ENCODE peak calls at places on chromosomes 12 and 14, in five cellular contexts. U is GM12878, P is gastrocnemius medialis, Z is ovary, M is cardiac muscle cell. G is an unnamed sample.

GRCh38 chr14:104014764-104015163 is 70.7 kb upstream of the ASPG start:
- DNase-seq in U (no peak), P (no peak), Z (no peak), M (no peak), G (no peak)

GRCh38 chr12:4118601-4119156 is 154.9 kb upstream of the CCND2 start:
- DNase-seq in U (peak; percentile 69), P (no peak), Z (no peak), M (no peak), G (no peak)

GRCh38 chr12:27732281-27732680 is 21.6 kb downstream of the MRPS35 start:
- DNase-seq in U (no peak), P (no peak), Z (no peak), M (peak; percentile 2), G (no peak)

GRCh38 chr12:119409043-119409442 is 74.5 kb downstream of the CCDC60 start:
- DNase-seq in U (no peak), P (no peak), Z (no peak), M (no peak), G (no peak)

GRCh38 chr12:130572553-130572952 is 143.5 kb downstream of the RIMBP2 start:
- DNase-seq in U (no peak), P (no peak), Z (no peak), M (no peak), G (no peak)

GRCh38 chr12:55830601-55831406 is 1.4 kb upstream of the DNAJC14 start:
- DNase-seq in U (no peak), P (peak; percentile 29), Z (peak; percentile 92), M (peak; percentile 68), G (no peak)

GRCh38 chr12:29783773-29784666 is at the start of gene TMTC1:
- DNase-seq in U (no peak), P (peak; percentile 73), Z (peak; percentile 88), M (peak; percentile 89), G (no peak)

GRCh38 chr14:105419055-105419304 is 647 bp upstream of the MTA1 start:
- DNase-seq in U (no peak), P (no peak), Z (no peak), M (no peak), G (no peak)

GRCh38 chr14:58071341-58071740 is 80.7 kb downstream of the ARMH4 start:
- DNase-seq in U (no peak), P (no peak), Z (no peak), M (no peak), G (no peak)

GRCh38 chr14:50714452-50715073 is 46.5 kb upstream of the SAV1 start:
- DNase-seq in U (no peak), P (no peak), Z (no peak), M (peak; percentile 54), G (no peak)

GRCh38 chr12:130338794-130339601 is 1.3 kb downstream of the PIWIL1 start:
- DNase-seq in U (no peak), P (no peak), Z (no peak), M (no peak), G (no peak)

GRCh38 chr12:124392991-124393790 is 98.3 kb downstream of the RFLNA start:
- DNase-seq in U (no peak), P (peak; percentile 87), Z (peak; percentile 96), M (no peak), G (no peak)

GRCh38 chr12:27984275-27984674 is 11.7 kb upstream of the PTHLH start:
- DNase-seq in U (no peak), P (no peak), Z (no peak), M (no peak), G (no peak)

GRCh38 chr12:110079477-110080400 is 31.4 kb upstream of the C12orf76 start:
- DNase-seq in U (peak; percentile 86), P (no peak), Z (no peak), M (no peak), G (no peak)

GRCh38 chr12:47993491-47993890 is 10.8 kb downstream of the COL2A1 start:
- DNase-seq in U (no peak), P (no peak), Z (no peak), M (no peak), G (no peak)

GRCh38 chr12:130073721-130074120 is 88.5 kb upstream of the FZD10 start:
- DNase-seq in U (no peak), P (no peak), Z (no peak), M (no peak), G (no peak)

GRCh38 chr12:20376984-20377383 is 8.6 kb downstream of the PDE3A start:
- DNase-seq in U (no peak), P (no peak), Z (no peak), M (no peak), G (no peak)

GRCh38 chr12:4829161-4829792 is 80.4 kb upstream of the KCNA1 start:
- DNase-seq in U (peak; percentile 73), P (no peak), Z (no peak), M (no peak), G (no peak)

GRCh38 chr14:97539884-97540283 is 742.7 kb downstream of the VRK1 start:
- DNase-seq in U (no peak), P (no peak), Z (no peak), M (no peak), G (no peak)

DNA sequence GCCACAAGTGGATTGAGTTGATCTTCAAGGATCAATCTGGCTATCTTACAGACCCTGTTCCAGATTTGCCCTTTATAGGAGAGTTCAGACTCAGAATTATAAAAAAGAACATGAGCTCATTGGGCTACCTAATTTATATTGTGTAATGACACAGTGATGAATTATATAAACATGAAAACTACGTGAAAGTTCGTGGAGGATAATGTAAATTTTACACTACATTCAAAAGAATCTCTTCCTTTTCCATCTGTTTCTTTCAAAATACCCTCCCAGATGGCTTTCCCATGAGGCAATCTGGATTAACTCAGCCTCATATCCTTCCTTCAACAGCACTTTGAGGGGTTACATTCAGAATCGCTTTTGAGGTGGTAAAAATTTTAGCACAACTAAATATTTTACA is 129.3 kb downstream of the HMGA2 start:
- DNase-seq in U (no peak), P (no peak), Z (no peak), M (no peak), G (no peak)
- H3K4me1 ChIP-seq in U (peaks cover 4% of the 10 kb centered on the region), P (peaks cover 3% of the 10 kb centered on the region), Z (peaks cover 4% of the 10 kb centered on the region), M (no peaks in the 10 kb centered on the region), G (no peaks in the 10 kb centered on the region)

GRCh38 chr12:14369322-14369721 is 3.8 kb downstream of the ATF7IP start:
- DNase-seq in U (no peak), P (no peak), Z (no peak), M (no peak), G (no peak)
- H3K9me3 ChIP-seq in U (peaks cover 11% of the 10 kb centered on the region), P (no peaks in the 10 kb centered on the region), Z (no peaks in the 10 kb centered on the region), M (no peaks in the 10 kb centered on the region), G (no peaks in the 10 kb centered on the region)

DNA sequence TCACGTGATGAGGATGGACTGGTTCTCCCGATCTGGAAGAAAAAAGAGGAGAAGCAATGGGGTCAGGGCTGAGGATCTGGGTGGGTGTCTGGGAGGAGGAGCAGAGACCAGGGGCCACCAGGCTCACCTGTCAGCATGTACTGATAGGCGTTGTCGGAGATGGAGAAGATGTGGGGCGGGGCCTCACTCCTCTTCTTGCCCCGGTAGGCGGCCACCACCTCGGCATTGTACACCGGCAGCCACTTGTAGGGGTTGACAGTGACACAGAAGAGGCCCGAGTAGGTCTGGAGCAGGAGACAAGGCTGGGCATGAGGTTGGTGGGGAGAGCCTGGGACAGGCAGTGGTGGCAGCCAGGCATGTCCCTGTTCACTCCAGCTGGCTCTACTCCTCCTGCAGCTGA is 3.0 kb downstream of the MYH6 start:
- DNase-seq in U (no peak), P (no peak), Z (no peak), M (no peak), G (no peak)
- H3K27ac ChIP-seq in U (no peak overlapping the region), P (peak overlapping the region; percentile 85), Z (no peak overlapping the region), M (peak overlapping the region; percentile 99), G (no peak overlapping the region)

DNA sequence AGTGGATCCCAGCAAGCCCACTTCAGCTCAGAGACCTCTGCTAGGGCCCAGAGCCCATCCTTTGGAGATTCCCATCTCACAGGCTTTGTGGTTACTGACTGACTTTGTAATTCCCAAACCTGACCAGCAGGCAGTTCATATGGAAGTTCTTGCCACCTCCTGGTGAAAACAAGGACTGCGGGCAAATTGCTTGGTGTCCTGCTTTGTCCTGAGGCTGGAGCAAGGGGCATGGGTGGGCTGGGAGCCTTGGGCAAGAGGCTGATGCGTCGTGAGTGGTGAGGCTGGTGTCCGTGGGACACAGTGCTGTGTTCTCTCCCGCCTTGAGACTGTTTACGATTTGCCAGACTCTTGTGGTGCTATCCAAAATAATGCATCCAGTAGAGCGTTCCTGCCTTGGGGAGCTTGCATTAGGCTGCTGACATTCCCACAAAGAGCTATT is 91.0 kb downstream of the LRRC74A start:
- DNase-seq in U (no peak), P (no peak), Z (peak; percentile 65), M (peak; percentile 71), G (peak; percentile 89)
- H3K4me1 ChIP-seq in U (peaks cover 11% of the 10 kb centered on the region), P (peaks cover 51% of the 10 kb centered on the region), Z (peaks cover 37% of the 10 kb centered on the region), M (peaks cover 50% of the 10 kb centered on the region), G (peaks cover 22% of the 10 kb centered on the region)

GRCh38 chr12:65196762-65197567 is 27.6 kb downstream of the LEMD3 start:
- DNase-seq in U (no peak), P (no peak), Z (no peak), M (no peak), G (no peak)

GRCh38 chr12:65199604-65200003 is 30.2 kb downstream of the LEMD3 start:
- DNase-seq in U (no peak), P (no peak), Z (no peak), M (no peak), G (no peak)

GRCh38 chr12:65192963-65193516 is 23.7 kb downstream of the LEMD3 start:
- DNase-seq in U (no peak), P (no peak), Z (no peak), M (no peak), G (no peak)

GRCh38 chr12:65195387-65196055 is 26.1 kb downstream of the LEMD3 start:
- DNase-seq in U (no peak), P (no peak), Z (no peak), M (no peak), G (no peak)

GRCh38 chr12:65194949-65195348 is 25.6 kb downstream of the LEMD3 start:
- DNase-seq in U (no peak), P (no peak), Z (no peak), M (no peak), G (no peak)
- H3K9me3 ChIP-seq in U (peaks cover 9% of the 10 kb centered on the region), P (no peaks in the 10 kb centered on the region), Z (no peaks in the 10 kb centered on the region), M (no peaks in the 10 kb centered on the region), G (no peaks in the 10 kb centered on the region)

DNA sequence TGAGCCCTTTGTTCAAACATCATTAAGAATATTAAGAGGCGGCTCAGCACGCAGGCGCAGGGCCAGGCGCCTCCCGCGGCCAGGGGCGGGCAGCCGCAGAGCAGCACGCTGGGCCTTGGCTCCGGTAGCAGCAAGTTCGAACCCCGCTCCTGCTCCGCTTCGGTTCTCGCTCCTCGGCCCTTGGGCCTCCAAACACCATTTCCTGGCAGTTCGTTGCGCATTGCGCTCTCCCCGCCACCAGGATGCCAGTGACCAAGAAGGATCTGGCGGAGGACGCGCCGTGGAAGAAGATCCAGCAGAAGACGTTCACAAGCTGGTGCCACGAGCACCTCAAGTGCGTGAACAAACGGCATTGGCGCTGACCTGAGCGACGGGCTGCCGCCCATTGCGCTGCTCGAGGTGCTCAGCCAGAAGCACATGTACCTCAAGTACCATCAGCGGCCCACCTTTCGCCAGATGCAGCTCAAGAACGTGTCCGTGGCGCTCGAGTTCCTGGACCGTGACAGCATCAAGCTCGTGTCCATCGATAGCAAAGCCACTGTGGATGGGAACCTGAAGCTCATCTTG is 6.9 kb upstream of the ACVRL1 start:
- DNase-seq in U (no peak), P (no peak), Z (no peak), M (no peak), G (no peak)
- H3K27ac ChIP-seq in U (no peak overlapping the region), P (no peak overlapping the region), Z (no peak overlapping the region), M (no peak overlapping the region), G (no peak overlapping the region)

GRCh38 chr14:70045715-70046535 is 142.8 kb downstream of the SLC8A3 start:
- DNase-seq in U (no peak), P (peak; percentile 32), Z (peak; percentile 44), M (peak; percentile 77), G (peak; percentile 61)
- H3K4me1 ChIP-seq in U (no peaks in the 10 kb centered on the region), P (no peaks in the 10 kb centered on the region), Z (peaks cover 2% of the 10 kb centered on the region), M (no peaks in the 10 kb centered on the region), G (no peaks in the 10 kb centered on the region)

G was measured in iPS DF 6.9.